ENCODE peak calls at places on chromosomes 2 and 18, in five cellular contexts. T, L, J, G and B are unnamed samples.

GRCh38 chr2:191641609-191642008 is 36.3 kb upstream of the NABP1 start:
- DNase-seq in T (no peak), L (no peak), J (no peak), G (no peak), B (no peak)

GRCh38 chr18:79942786-79943607 is 8.5 kb downstream of the SLC66A2 start:
- DNase-seq in T (no peak), L (no peak), J (peak; percentile 25), G (no peak), B (peak; percentile 53)

GRCh38 chr2:12502759-12503158 is 214.0 kb upstream of the TRIB2 start:
- DNase-seq in T (peak; percentile 71), L (no peak), J (no peak), G (no peak), B (no peak)

GRCh38 chr2:86622409-86622877 is 1.2 kb downstream of the RNF103 start:
- DNase-seq in T (peak; percentile 10), L (peak; percentile 7), J (no peak), G (peak; percentile 14), B (peak; percentile 43)

GRCh38 chr18:37838086-37838485 is 272.5 kb upstream of the CELF4 start:
- DNase-seq in T (no peak), L (no peak), J (no peak), G (no peak), B (no peak)

GRCh38 chr2:14749869-14750268 is 117.4 kb downstream of the LRATD1 start:
- DNase-seq in T (peak; percentile 41), L (no peak), J (no peak), G (no peak), B (no peak)

GRCh38 chr2:236772220-236772837 is 202.7 kb downstream of the ACKR3 start:
- DNase-seq in T (no peak), L (no peak), J (no peak), G (no peak), B (no peak)

GRCh38 chr2:37689751-37690150 is 18.3 kb upstream of the CDC42EP3 start:
- DNase-seq in T (peak; percentile 54), L (no peak), J (no peak), G (no peak), B (no peak)

GRCh38 chr2:110807520-110807919 is 75.1 kb downstream of the ACOXL start:
- DNase-seq in T (peak; percentile 20), L (no peak), J (no peak), G (no peak), B (no peak)

GRCh38 chr2:96250188-96250587 is 15.6 kb downstream of the TMEM127 start:
- DNase-seq in T (no peak), L (no peak), J (no peak), G (no peak), B (no peak)

GRCh38 chr2:188159484-188159883 is 132.2 kb upstream of the GULP1 start:
- DNase-seq in T (no peak), L (peak; percentile 12), J (no peak), G (no peak), B (no peak)

DNA sequence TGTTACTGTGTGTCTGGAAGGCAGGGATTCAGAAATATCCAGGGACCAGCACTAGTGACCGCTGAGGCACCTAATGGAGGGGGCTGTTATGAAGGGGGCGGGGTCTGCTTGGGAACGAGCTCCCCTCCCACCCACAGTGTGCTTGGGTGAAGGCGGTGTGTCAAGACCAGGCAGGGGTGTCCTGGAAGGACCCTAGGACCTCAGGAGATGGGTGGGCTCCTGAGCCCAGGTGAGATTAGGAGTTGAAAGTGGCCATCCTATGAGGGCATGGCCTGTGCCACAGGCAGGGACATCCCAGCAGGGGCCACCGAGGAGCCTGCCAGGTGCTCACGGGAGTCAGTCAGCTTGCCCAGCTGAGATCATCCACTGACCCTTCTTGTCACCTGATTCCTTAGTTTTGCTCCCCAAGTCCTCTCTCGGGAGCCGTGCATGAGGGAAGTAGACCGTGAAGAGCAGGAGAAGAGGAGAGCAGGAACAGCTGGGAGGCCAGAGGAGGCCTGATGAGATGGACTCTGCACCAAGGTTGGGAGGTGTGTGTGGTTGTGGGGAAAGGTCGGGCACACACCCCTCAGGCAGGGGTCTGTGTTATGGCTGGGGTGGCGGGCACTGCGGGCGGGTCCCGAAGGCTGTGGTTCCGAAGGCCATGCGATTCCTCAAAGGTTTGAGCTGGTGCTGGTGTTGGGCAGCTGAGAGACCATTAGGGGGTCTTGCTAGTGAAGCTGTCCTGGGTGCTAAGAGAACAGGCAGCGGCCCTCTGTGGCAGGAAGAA is 180.9 kb upstream of the HS6ST1 start:
- DNase-seq in T (no peak), L (no peak), J (peak; percentile 22), G (no peak), B (no peak)
- H3K4me1 ChIP-seq in T (no peaks in the 10 kb centered on the region), L (no peaks in the 10 kb centered on the region), J (no peaks in the 10 kb centered on the region), G (peaks cover 2% of the 10 kb centered on the region), B (no peaks in the 10 kb centered on the region)

GRCh38 chr2:9249036-9249800 is 42.6 kb downstream of the ASAP2 start:
- DNase-seq in T (peak; percentile 55), L (no peak), J (no peak), G (no peak), B (no peak)
- H4K8ac ChIP-seq in T (peak overlapping the region; percentile 60), L (no peak overlapping the region), J (no peak overlapping the region), G (no peak overlapping the region), B (no peak overlapping the region)

GRCh38 chr18:75213610-75214009 is 3.0 kb downstream of the TSHZ1 start:
- DNase-seq in T (peak; percentile 36), L (no peak), J (no peak), G (no peak), B (no peak)
- H3K4me1 ChIP-seq in T (peaks cover 13% of the 10 kb centered on the region), L (no peaks in the 10 kb centered on the region), J (no peaks in the 10 kb centered on the region), G (peaks cover 2% of the 10 kb centered on the region), B (no peaks in the 10 kb centered on the region)

GRCh38 chr2:28419705-28420270 is 27.1 kb downstream of the FOSL2 start:
- DNase-seq in T (peak; percentile 34), L (no peak), J (no peak), G (no peak), B (no peak)

GRCh38 chr2:28420717-28421116 is 28.1 kb downstream of the FOSL2 start:
- DNase-seq in T (no peak), L (no peak), J (no peak), G (no peak), B (no peak)

GRCh38 chr2:28423856-28424605 is 31.4 kb downstream of the FOSL2 start:
- DNase-seq in T (peak; percentile 44), L (no peak), J (no peak), G (no peak), B (no peak)

GRCh38 chr2:28424799-28425492 is 32.3 kb downstream of the FOSL2 start:
- DNase-seq in T (no peak), L (no peak), J (no peak), G (no peak), B (no peak)

GRCh38 chr2:28422903-28423741 is 30.5 kb downstream of the FOSL2 start:
- DNase-seq in T (no peak), L (no peak), J (no peak), G (no peak), B (no peak)
- H4K8ac ChIP-seq in T (no peak overlapping the region), L (no peak overlapping the region), J (no peak overlapping the region), G (no peak overlapping the region), B (no peak overlapping the region)

GRCh38 chr18:13573750-13574149 is 152.6 kb downstream of the FAM210A start:
- DNase-seq in T (no peak), L (no peak), J (no peak), G (no peak), B (no peak)

GRCh38 chr18:13576598-13576997 is 149.8 kb downstream of the FAM210A start:
- DNase-seq in T (no peak), L (no peak), J (no peak), G (no peak), B (no peak)

GRCh38 chr18:13572721-13573120 is 153.6 kb downstream of the FAM210A start:
- DNase-seq in T (no peak), L (no peak), J (no peak), G (no peak), B (no peak)

GRCh38 chr18:13574355-13574754 is 152.0 kb downstream of the FAM210A start:
- DNase-seq in T (no peak), L (no peak), J (no peak), G (no peak), B (no peak)

DNA sequence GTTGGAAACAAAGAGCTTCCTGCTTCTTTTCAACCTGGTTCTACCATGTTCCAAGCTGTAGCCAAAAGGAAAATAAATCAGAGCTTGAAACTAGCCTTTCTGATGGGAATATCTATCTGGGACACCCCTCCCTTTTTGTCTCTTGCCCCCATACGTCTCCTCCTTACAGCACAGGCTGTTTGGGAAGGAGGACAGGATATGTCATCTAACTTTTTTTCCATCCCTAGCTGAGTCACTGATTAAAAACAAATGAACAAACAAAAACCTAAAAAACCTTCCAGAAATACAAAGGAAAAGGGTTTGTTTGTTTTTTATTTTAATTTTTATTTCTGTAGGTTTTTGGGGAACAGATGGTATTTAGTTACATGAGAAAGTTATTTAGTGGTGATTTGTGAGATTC is 151.6 kb downstream of the FAM210A start:
- DNase-seq in T (no peak), L (no peak), J (no peak), G (no peak), B (no peak)
- H3K4me1 ChIP-seq in T (no peaks in the 10 kb centered on the region), L (peaks cover 6% of the 10 kb centered on the region), J (no peaks in the 10 kb centered on the region), G (no peaks in the 10 kb centered on the region), B (no peaks in the 10 kb centered on the region)

DNA sequence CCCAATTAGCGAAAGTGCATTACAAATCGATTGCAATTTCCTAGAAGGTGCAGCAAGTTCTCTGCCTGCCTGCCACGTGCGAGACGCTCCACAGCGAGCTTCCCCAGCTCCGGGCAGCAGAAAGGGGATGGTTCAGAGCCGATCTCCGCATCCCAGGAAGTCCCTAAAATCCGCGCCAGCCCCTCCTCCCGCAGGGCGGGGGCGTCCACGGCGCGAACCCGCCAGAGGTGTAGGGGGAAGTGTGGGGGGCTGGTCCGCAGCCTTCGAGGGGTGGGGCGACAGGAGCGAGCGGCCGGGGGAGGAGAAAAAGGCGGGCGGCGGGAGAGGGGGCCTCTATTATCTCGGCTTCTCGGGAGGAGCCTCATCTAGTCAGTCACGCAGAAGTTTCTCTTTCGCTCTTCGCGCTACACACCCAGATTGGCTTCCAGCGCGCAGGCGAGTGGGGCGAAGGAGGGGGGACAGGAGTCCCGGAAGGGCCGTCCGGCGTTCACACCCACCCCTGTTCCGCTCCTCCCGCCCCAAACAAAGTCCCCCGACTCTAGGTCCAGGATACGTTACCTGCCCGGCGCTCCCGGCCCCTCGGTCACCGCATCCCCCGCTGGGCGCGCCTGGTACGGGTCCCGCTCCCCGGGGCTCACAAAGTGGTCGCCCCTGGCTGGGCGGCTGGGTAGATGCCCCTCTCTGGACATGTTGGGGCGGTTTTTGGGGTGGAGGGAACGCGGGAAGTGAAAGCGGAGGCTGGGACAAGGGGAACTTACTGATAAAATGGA is 9.1 kb upstream of the NR4A2 start:
- DNase-seq in T (peak; percentile 94), L (peak; percentile 68), J (peak; percentile 86), G (peak; percentile 74), B (peak; percentile 92)
- H4K8ac ChIP-seq in T (peak overlapping the region; percentile 50), L (peak overlapping the region; percentile 99), J (no peak overlapping the region), G (no peak overlapping the region), B (peak overlapping the region; percentile 100)

DNA sequence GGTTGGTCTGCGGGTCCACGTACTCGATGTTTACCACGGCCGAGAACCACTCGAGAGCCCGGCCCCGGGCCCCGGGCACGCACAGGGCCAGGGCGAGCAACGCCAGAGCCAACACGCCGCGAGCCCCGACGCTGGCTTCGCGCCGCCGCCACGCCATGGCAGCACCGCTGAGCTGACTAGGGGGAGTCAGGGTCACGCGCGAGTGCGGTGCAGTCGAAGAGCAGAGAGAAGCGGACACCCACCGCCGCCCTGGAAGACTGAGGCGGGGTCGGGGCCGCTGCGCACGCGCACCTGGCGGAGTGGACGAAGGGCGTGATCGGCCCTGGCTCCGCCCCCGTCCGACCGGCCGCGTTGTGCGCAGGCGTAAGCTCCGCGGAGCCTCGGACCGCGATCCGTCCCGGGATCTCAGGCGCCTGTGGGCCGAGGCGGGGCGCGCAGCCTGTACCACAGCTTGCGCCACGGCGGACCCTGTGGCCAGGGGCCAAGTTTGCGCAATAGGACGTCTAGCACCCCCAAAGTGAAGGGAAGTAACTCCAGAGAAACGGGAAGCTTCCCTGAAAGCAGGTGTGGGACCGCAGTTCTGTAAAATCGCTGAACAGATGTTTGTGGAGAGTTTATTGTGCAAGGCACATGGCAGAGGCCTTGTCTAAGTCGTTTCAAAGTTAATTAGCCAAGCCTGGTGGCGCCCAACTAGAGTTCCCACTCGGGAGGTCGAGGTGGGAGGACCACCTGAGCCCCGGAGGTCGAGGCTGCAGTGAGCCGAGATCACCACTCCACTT is at the start of gene RNF149:
- DNase-seq in T (peak; percentile 86), L (peak; percentile 91), J (peak; percentile 84), G (peak; percentile 87), B (peak; percentile 89)
- H3K4me1 ChIP-seq in T (peaks cover 12% of the 10 kb centered on the region), L (peaks cover 4% of the 10 kb centered on the region), J (peaks cover 7% of the 10 kb centered on the region), G (peaks cover 8% of the 10 kb centered on the region), B (peaks cover 4% of the 10 kb centered on the region)